ENCODE peak calls at places on chromosomes 11 and 22, in five cellular contexts. S is PC-3, A is AG04449, Z is HCT116, V is BE2C. L is an unnamed sample.

GRCh38 chr11:120248551-120249278 is 8.8 kb downstream of the POU2F3 start:
- DNase-seq in S (peak), A (no peak), Z (peak), V (no peak), L (no peak)

GRCh38 chr11:31813961-31814868 is 3.1 kb upstream of the PAX6 start:
- DNase-seq in S (peak), A (no peak), Z (no peak), V (no peak), L (no peak)

GRCh38 chr11:1573847-1574255 is 1.8 kb upstream of the DUSP8 start:
- DNase-seq in S (peak), A (no peak), Z (peak), V (no peak), L (no peak)

GRCh38 chr11:84836371-84836770 is 790.8 kb downstream of the DLG2 start:
- DNase-seq in S (no peak), A (no peak), Z (no peak), V (no peak), L (no peak)

GRCh38 chr11:57758174-57758573 is 3.4 kb upstream of the CTNND1 start:
- DNase-seq in S (no peak), A (no peak), Z (no peak), V (no peak), L (no peak)

GRCh38 chr11:87114093-87114492 is 76.4 kb downstream of the TMEM135 start:
- DNase-seq in S (no peak), A (no peak), Z (no peak), V (no peak), L (no peak)

GRCh38 chr11:46345881-46346484 is 1.3 kb upstream of the DGKZ start:
- DNase-seq in S (no peak), A (no peak), Z (no peak), V (no peak), L (no peak)

GRCh38 chr11:109739374-109739773 is 317.4 kb downstream of the C11orf87 start:
- DNase-seq in S (no peak), A (no peak), Z (no peak), V (no peak), L (no peak)

GRCh38 chr11:57426754-57427691 is at the start of gene SLC43A3:
- DNase-seq in S (peak), A (peak), Z (no peak), V (peak), L (peak)

GRCh38 chr22:35037089-35037488 is 28.9 kb upstream of the ISX start:
- DNase-seq in S (peak), A (no peak), Z (no peak), V (no peak), L (no peak)
- TF ChIP-seq CTCF in S (peak), A (no peak), Z (no peak), V (peak), L (no peak)

DNA sequence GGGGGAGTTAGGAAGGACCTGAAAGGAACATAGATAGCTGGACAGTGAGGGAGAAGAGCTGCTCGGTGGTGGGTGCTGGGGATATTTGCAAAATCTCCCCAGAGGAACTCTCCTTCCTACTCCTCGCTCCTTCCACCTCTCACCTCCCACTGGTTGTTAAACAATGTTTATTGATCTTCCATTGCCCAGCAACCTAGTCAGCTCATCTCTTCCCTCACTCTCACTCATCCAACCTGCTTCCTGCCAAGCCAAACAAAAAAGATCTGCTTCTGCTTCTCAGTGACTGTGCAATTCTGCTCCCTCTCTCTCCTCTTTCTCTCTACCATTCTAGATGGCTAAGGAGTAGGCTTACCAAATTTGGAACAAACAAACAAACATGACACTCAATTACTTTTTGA is 115.0 kb downstream of the SLC1A2 start:
- DNase-seq in S (peak), A (no peak), Z (no peak), V (no peak), L (no peak)
- H3K4me3 ChIP-seq in S (no peak), A (no peak), Z (no peak), V (no peak), L (no peak)

DNA sequence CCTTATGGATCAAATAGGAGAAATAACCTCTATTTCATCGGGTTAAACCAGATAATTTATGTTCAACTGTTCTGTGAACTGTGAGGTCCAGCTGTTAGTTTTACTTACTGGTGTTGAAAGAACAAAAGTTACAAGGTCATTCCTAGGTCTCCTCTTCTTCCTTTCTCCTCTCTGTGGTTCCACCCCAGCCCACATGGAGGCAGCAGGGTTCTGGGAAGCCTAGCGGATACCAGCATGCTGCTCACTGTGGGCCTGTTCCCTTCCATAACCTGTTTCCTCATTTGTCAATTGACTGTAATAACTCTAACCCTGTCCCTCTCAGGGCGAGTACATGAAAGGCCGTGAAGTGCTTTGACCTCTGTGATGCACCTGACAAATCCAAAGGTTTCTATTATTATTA is 27.8 kb downstream of the RELT start:
- DNase-seq in S (peak), A (no peak), Z (peak), V (peak), L (no peak)
- TF ChIP-seq CTCF in S (peak), A (peak), Z (peak), V (peak), L (peak)

DNA sequence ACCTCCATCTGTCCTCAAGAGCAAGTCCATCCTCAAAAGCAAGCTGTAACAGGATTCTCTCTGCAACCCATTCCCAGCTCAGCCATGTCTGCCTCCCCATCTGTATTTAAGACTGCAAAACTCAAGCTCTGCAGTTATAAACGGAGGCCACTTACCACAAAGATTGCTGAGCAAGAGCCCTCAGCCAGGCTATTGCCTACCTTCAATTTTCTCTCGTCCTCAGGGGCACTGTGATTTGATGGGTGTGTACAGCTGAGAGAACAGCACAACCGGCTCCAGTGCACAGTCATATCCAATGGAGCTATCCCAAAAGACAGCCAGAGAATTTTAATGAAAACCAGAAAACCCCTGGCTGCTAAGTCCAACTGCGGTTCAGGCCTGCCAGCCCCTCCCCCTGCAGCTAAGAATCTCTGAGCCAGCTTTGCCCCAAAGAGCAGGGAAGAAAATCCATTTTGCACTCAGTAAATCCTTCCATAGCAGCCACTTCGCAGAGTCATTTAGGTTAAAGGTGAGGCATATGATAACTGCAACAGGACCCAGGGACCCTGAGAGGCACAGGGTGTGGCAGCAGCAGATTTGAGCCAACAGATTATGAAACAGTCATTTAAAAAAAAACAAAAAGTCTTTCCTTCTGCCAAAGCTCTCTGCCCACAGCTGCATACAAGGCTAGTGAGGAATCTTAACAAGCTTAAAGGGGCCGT is 37.6 kb downstream of the RAB30 start:
- DNase-seq in S (peak), A (no peak), Z (no peak), V (peak), L (peak)
- H3K4me3 ChIP-seq in S (peak), A (peak), Z (no peak), V (peak), L (no peak)

GRCh38 chr11:107916671-107917241 is 11.5 kb upstream of the RAB39A start:
- DNase-seq in S (peak), A (no peak), Z (no peak), V (no peak), L (peak)
- TF ChIP-seq CTCF in S (peak), A (peak), Z (no peak), V (no peak), L (peak)

DNA sequence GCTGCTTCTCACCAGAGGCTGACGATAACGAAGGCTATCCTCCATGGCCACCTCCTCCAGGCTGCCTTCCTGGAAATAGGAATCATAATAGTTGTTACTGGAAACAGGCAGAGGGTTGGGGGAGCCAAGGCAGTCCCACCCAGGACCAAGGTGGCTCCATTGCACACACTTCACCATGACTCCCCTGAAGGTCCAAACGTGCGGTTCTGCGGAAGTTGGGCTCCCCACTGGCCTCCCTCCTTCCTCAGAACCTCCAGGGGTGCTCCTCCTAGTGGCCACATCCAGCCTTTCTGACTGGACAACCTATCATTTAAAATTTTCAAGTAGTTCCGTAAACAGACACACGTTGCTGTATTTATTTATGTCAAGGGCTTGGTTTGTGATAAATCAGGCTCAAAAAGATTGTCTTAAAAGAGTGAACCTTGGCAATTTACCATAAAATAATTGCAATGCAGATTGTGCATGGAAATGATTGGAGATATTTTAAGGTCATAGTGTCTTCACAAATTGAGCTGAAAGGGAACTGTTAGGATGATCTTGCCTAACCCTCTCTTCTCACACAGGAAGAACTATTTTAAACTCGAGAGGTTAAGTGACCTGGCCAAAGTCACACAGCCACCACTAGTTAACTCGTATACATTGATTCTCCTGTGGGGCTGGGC is 1.4 kb upstream of the TCN2 start:
- DNase-seq in S (peak), A (no peak), Z (peak), V (peak), L (no peak)
- H3K4me3 ChIP-seq in S (peak), A (no peak), Z (peak), V (peak), L (no peak)

L was measured in HFF-Myc.